ENCODE peak calls at places on chromosome 1, in six cellular contexts. Z, I, J, B, P and M are unnamed samples.

GRCh38 chr1:19220080-19220846 is 10.2 kb upstream of the UBR4 start:
- DNase-seq in P (no peak), B (no peak), J (no peak), I (no peak), Z (no peak), M (no peak)

GRCh38 chr1:71296551-71296950 is 215.7 kb upstream of the ZRANB2 start:
- DNase-seq in B (no peak), Z (no peak), J (no peak), I (no peak), P (no peak), M (no peak)

GRCh38 chr1:33331444-33332356 is 10.8 kb upstream of the A3GALT2 start:
- DNase-seq in J (no peak), I (no peak), B (no peak), P (no peak), Z (no peak), M (no peak)

GRCh38 chr1:115062542-115063004 is 26.7 kb downstream of the TSPAN2 start:
- DNase-seq in I (peak; percentile 93), P (no peak), B (no peak), Z (no peak), J (no peak), M (no peak)

GRCh38 chr1:233490488-233490887 is 123.4 kb upstream of the KCNK1 start:
- DNase-seq in B (no peak), J (no peak), I (no peak), Z (peak; percentile 55), P (no peak), M (no peak)

GRCh38 chr1:221675880-221676800 is 65.7 kb downstream of the DUSP10 start:
- DNase-seq in P (no peak), I (no peak), Z (no peak), B (no peak), J (no peak), M (no peak)

GRCh38 chr1:154955039-154955717 is 721 bp downstream of the PBXIP1 start:
- DNase-seq in P (peak; percentile 64), Z (peak; percentile 23), I (peak; percentile 95), J (peak; percentile 73), B (peak; percentile 68), M (peak; percentile 70)

GRCh38 chr1:182114627-182115023 is 53.1 kb upstream of the ZNF648 start:
- DNase-seq in J (no peak), B (no peak), P (no peak), I (no peak), Z (no peak), M (no peak)

GRCh38 chr1:174217248-174217647 is 57.9 kb downstream of the RABGAP1L start:
- DNase-seq in I (no peak), P (no peak), B (no peak), Z (no peak), J (no peak), M (no peak)

GRCh38 chr1:235855811-235856429 is 10.8 kb downstream of the LYST start:
- DNase-seq in I (no peak), B (no peak), J (no peak), Z (no peak), P (no peak), M (no peak)

GRCh38 chr1:75616436-75617433 is 5.8 kb upstream of the SLC44A5 start:
- DNase-seq in J (peak; percentile 67), I (no peak), B (peak; percentile 65), Z (no peak), P (no peak), M (no peak)

GRCh38 chr1:17630048-17630830 is 90.7 kb downstream of the ARHGEF10L start:
- DNase-seq in I (no peak), P (peak; percentile 43), Z (no peak), B (no peak), J (no peak), M (peak; percentile 40)

GRCh38 chr1:115275216-115275615 is 62.8 kb downstream of the NGF start:
- DNase-seq in P (no peak), I (no peak), B (no peak), J (no peak), Z (no peak), M (no peak)

GRCh38 chr1:178465011-178465410 is 31.8 kb downstream of the CLEC20A start:
- DNase-seq in J (no peak), I (no peak), B (no peak), P (no peak), Z (no peak), M (no peak)

GRCh38 chr1:240506176-240506575 is 105.8 kb downstream of the GREM2 start:
- DNase-seq in P (no peak), B (no peak), J (no peak), Z (no peak), I (no peak), M (no peak)

GRCh38 chr1:176049582-176049981 is 157.5 kb downstream of the COP1 start:
- DNase-seq in I (no peak), J (no peak), B (no peak), Z (no peak), P (no peak), M (no peak)

GRCh38 chr1:228064296-228064695 is 18.2 kb upstream of the ARF1 start:
- DNase-seq in Z (no peak), I (no peak), P (no peak), B (peak; percentile 51), J (no peak), M (no peak)

GRCh38 chr1:19390901-19391595 is 78.9 kb downstream of the SLC66A1 start:
- DNase-seq in B (no peak), J (no peak), I (peak; percentile 61), Z (no peak), P (peak; percentile 45), M (peak; percentile 53)

GRCh38 chr1:180560868-180561600 is 2.3 kb downstream of the OVAAL start:
- DNase-seq in Z (no peak), B (no peak), P (no peak), J (no peak), I (no peak), M (no peak)

GRCh38 chr1:25769625-25770024 is 30.4 kb upstream of the SELENON start:
- DNase-seq in Z (no peak), J (no peak), I (no peak), P (no peak), B (no peak), M (no peak)

GRCh38 chr1:202374077-202374476 is 25.6 kb downstream of the PPP1R12B start:
- DNase-seq in Z (no peak), J (no peak), I (no peak), B (no peak), P (no peak), M (no peak)

GRCh38 chr1:76955652-76956051 is 88.4 kb downstream of the ST6GALNAC5 start:
- DNase-seq in P (no peak), I (no peak), Z (no peak), B (no peak), J (no peak), M (no peak)

GRCh38 chr1:238469146-238469601 is 578.5 kb upstream of the ZP4 start:
- DNase-seq in B (no peak), P (peak; percentile 23), Z (no peak), J (no peak), I (no peak), M (no peak)

GRCh38 chr1:191099696-191100095 is 622.0 kb upstream of the BRINP3 start:
- DNase-seq in J (no peak), P (no peak), B (no peak), Z (no peak), I (no peak), M (no peak)

GRCh38 chr1:72037745-72038343 is 244.5 kb downstream of the NEGR1 start:
- DNase-seq in J (no peak), I (no peak), Z (no peak), B (no peak), P (peak; percentile 53), M (no peak)

GRCh38 chr1:226181996-226182714 is 4.4 kb downstream of the ACBD3 start:
- DNase-seq in P (no peak), B (peak; percentile 32), I (no peak), J (no peak), Z (no peak), M (no peak)

GRCh38 chr1:183926978-183927377 is 110.5 kb downstream of the COLGALT2 start:
- DNase-seq in P (no peak), Z (no peak), J (no peak), B (no peak), I (no peak), M (no peak)

GRCh38 chr1:40795811-40796586 is 12.4 kb downstream of the KCNQ4 start:
- DNase-seq in I (no peak), Z (no peak), J (no peak), B (no peak), P (no peak), M (no peak)